ENCODE peak calls at places on chromosomes 11 and 22, in four cellular contexts. One of them, this sample, is unnamed.

GRCh38 chr22:17381237-17381913 is 12.1 kb downstream of the CECR2 start:
- DNase-seq in endothelial cell: no peak
- DNase-seq in activated gamma-delta T cell: no peak
- DNase-seq in NCI-H1436: no peak
- DNase-seq in this sample: no peak

GRCh38 chr22:28829358-28830181 is 29.2 kb upstream of the XBP1 start:
- DNase-seq in endothelial cell: peak
- DNase-seq in NCI-H1436: peak
- DNase-seq in activated gamma-delta T cell: no peak
- DNase-seq in this sample: no peak

GRCh38 chr11:72391638-72392423 is 42.5 kb downstream of the CLPB start:
- DNase-seq in endothelial cell: no peak
- DNase-seq in activated gamma-delta T cell: no peak
- DNase-seq in NCI-H1436: no peak
- DNase-seq in this sample: no peak

GRCh38 chr11:108775324-108775723 is 110.5 kb downstream of the DDX10 start:
- DNase-seq in endothelial cell: no peak
- DNase-seq in activated gamma-delta T cell: no peak
- DNase-seq in NCI-H1436: no peak
- DNase-seq in this sample: no peak

GRCh38 chr22:31080848-31081649 is at the start of gene SMTN:
- DNase-seq in NCI-H1436: peak
- DNase-seq in activated gamma-delta T cell: peak
- DNase-seq in endothelial cell: peak
- DNase-seq in this sample: peak

GRCh38 chr11:74680703-74681531 is 50.3 kb downstream of the CHRDL2 start:
- DNase-seq in endothelial cell: no peak
- DNase-seq in activated gamma-delta T cell: no peak
- DNase-seq in NCI-H1436: no peak
- DNase-seq in this sample: peak

GRCh38 chr11:128026596-128026995 is 560.8 kb downstream of the ETS1 start:
- DNase-seq in NCI-H1436: no peak
- DNase-seq in endothelial cell: no peak
- DNase-seq in activated gamma-delta T cell: no peak
- DNase-seq in this sample: no peak

GRCh38 chr11:72105888-72106287 is at the start of gene TOMT:
- DNase-seq in NCI-H1436: no peak
- DNase-seq in endothelial cell: no peak
- DNase-seq in activated gamma-delta T cell: no peak
- DNase-seq in this sample: peak

GRCh38 chr11:43547411-43547718 is 133.2 kb upstream of the HSD17B12 start:
- DNase-seq in endothelial cell: no peak
- DNase-seq in NCI-H1436: peak
- DNase-seq in activated gamma-delta T cell: no peak
- DNase-seq in this sample: peak

GRCh38 chr11:91981995-91982394 is 242.6 kb upstream of the FAT3 start:
- DNase-seq in endothelial cell: no peak
- DNase-seq in NCI-H1436: no peak
- DNase-seq in activated gamma-delta T cell: no peak
- DNase-seq in this sample: no peak

GRCh38 chr11:2171531-2171930 is at the start of gene TH:
- DNase-seq in NCI-H1436: no peak
- DNase-seq in endothelial cell: no peak
- DNase-seq in activated gamma-delta T cell: no peak
- DNase-seq in this sample: no peak

GRCh38 chr22:48820481-48821345 is 1007.0 kb downstream of the BRD1 start:
- DNase-seq in endothelial cell: no peak
- DNase-seq in activated gamma-delta T cell: no peak
- DNase-seq in NCI-H1436: no peak
- DNase-seq in this sample: no peak

This sample was measured in upper lobe of left lung.